ENCODE peak calls at places on chromosome 9, in nine cellular contexts. K is psoas muscle; S is T47D; V is NCI-H1417 treated with DMSO at 0.1 percent for 48 hours; E is ovary; T is stimulated activated CD4-positive, alpha-beta T cell treated with anti-CD3 and anti-CD28 coated beads, Interleukin-1b, Interleukin-23, amount 100 ng/mL, for 4 hours; P is NCI-H2081; F is CD4-positive, alpha-beta T cell; H is EL. L is an unnamed sample.

GRCh38 chr9:131416509-131416908 is 22.6 kb downstream of the PRRC2B start:
- DNase-seq in V (no peak), E (no peak), F (no peak), K (no peak), H (no peak), T (no peak), P (no peak), S (no peak), L (no peak)

GRCh38 chr9:98833090-98833956 is 25.9 kb downstream of the GALNT12 start:
- DNase-seq in V (no peak), E (no peak), H (no peak), T (no peak), K (peak; percentile 58), S (no peak), P (no peak), F (no peak), L (no peak)

GRCh38 chr9:93517331-93517730 is 59.1 kb upstream of the PHF2 start:
- DNase-seq in S (no peak), V (no peak), T (no peak), F (no peak), K (no peak), H (no peak), E (no peak), P (no peak), L (no peak)

GRCh38 chr9:1018121-1018520 is 32.0 kb upstream of the DMRT2 start:
- DNase-seq in F (no peak), E (no peak), S (peak; percentile 31), T (no peak), H (no peak), K (no peak), P (no peak), V (no peak), L (peak; percentile 18)

GRCh38 chr9:35791321-35791921 is at the start of gene NPR2:
- DNase-seq in V (no peak), H (peak; percentile 49), F (no peak), P (no peak), T (no peak), S (no peak), K (peak; percentile 77), E (peak; percentile 69), L (no peak)

GRCh38 chr9:125137200-125137599 is 6.1 kb downstream of the SCAI start:
- DNase-seq in F (no peak), H (peak; percentile 77), V (no peak), K (no peak), S (no peak), E (no peak), T (no peak), P (no peak), L (no peak)

GRCh38 chr9:2299156-2299842 is 284.2 kb downstream of the SMARCA2 start:
- DNase-seq in H (no peak), F (no peak), T (no peak), S (peak; percentile 78), P (peak; percentile 98), V (peak; percentile 92), K (no peak), E (no peak), L (no peak)

GRCh38 chr9:93667627-93668026 is 91.2 kb downstream of the PHF2 start:
- DNase-seq in T (no peak), V (no peak), E (peak; percentile 5), F (no peak), K (peak; percentile 6), S (no peak), H (no peak), P (no peak), L (no peak)

GRCh38 chr9:97710356-97711222 is 13.4 kb upstream of the XPA start:
- DNase-seq in P (peak; percentile 70), V (peak; percentile 55), T (peak; percentile 15), E (peak; percentile 30), K (no peak), S (peak; percentile 67), H (peak; percentile 76), F (no peak), L (peak; percentile 68)

GRCh38 chr9:126705767-126706697 is 92.3 kb downstream of the LMX1B start:
- DNase-seq in V (no peak), E (no peak), P (no peak), H (peak; percentile 53), T (peak; percentile 76), K (peak; percentile 84), F (peak; percentile 67), S (peak; percentile 81), L (peak; percentile 41)

GRCh38 chr9:5873439-5873838 is 17.2 kb upstream of the MLANA start:
- DNase-seq in E (no peak), S (no peak), K (no peak), P (no peak), T (no peak), H (no peak), V (no peak), F (no peak), L (no peak)

GRCh38 chr9:123816817-123817472 is 113.0 kb downstream of the DENND1A start:
- DNase-seq in P (no peak), H (no peak), E (no peak), T (no peak), K (no peak), S (no peak), V (no peak), F (no peak), L (no peak)

GRCh38 chr9:104339692-104340091 is 164.4 kb upstream of the OR13F1 start:
- DNase-seq in T (no peak), F (no peak), V (no peak), E (no peak), S (no peak), K (no peak), H (no peak), P (no peak), L (no peak)

GRCh38 chr9:38278457-38278856 is 114.0 kb upstream of the ALDH1B1 start:
- DNase-seq in V (no peak), P (no peak), H (no peak), T (no peak), F (no peak), S (no peak), E (no peak), K (no peak), L (no peak)

GRCh38 chr9:109035684-109036423 is 22.6 kb upstream of the CTNNAL1 start:
- DNase-seq in P (no peak), T (no peak), E (peak; percentile 85), V (no peak), F (no peak), H (peak; percentile 90), S (no peak), K (no peak), L (peak; percentile 73)

GRCh38 chr9:83013261-83013610 is 49.7 kb downstream of the RASEF start:
- DNase-seq in V (no peak), S (no peak), E (no peak), K (no peak), H (peak; percentile 26), F (no peak), P (no peak), T (no peak), L (no peak)

GRCh38 chr9:129665008-129665771 is at the start of gene PRRX2:
- DNase-seq in K (no peak), T (peak; percentile 32), F (peak; percentile 15), H (peak; percentile 69), E (no peak), P (no peak), S (peak; percentile 43), V (no peak), L (peak; percentile 88)

GRCh38 chr9:93450817-93451761 is at the start of gene FAM120A:
- DNase-seq in T (peak; percentile 68), V (no peak), E (peak; percentile 77), K (peak; percentile 88), S (peak; percentile 83), P (peak; percentile 76), H (peak; percentile 82), F (peak; percentile 81), L (peak; percentile 90)

GRCh38 chr9:68951879-68952659 is 61.8 kb downstream of the PRKACG start:
- DNase-seq in E (no peak), K (no peak), H (no peak), S (no peak), P (no peak), T (no peak), F (no peak), V (no peak), L (no peak)

GRCh38 chr9:8514760-8515159 is 715.2 kb upstream of the DMAC1 start:
- DNase-seq in H (no peak), P (no peak), S (no peak), V (no peak), E (no peak), T (no peak), F (no peak), K (no peak), L (no peak)

GRCh38 chr9:87152206-87152605 is 204.9 kb upstream of the GAS1 start:
- DNase-seq in F (no peak), K (no peak), S (no peak), P (no peak), V (no peak), E (no peak), H (no peak), T (no peak), L (no peak)

GRCh38 chr9:132896264-132896663 is 17.6 kb downstream of the SPACA9 start:
- DNase-seq in V (no peak), T (no peak), H (no peak), P (no peak), E (no peak), S (no peak), F (no peak), K (no peak), L (no peak)

GRCh38 chr9:127283917-127284316 is 19.3 kb downstream of the GARNL3 start:
- DNase-seq in E (no peak), S (peak; percentile 68), P (no peak), V (no peak), H (peak; percentile 8), F (peak; percentile 11), T (no peak), K (peak; percentile 59), L (peak; percentile 17)

GRCh38 chr9:120925535-120926396 is 830 bp downstream of the TRAF1 start:
- DNase-seq in S (no peak), H (peak; percentile 94), V (no peak), T (peak; percentile 70), F (peak; percentile 68), K (no peak), P (no peak), E (no peak), L (no peak)

GRCh38 chr9:91734371-91734981 is 215.6 kb downstream of the ROR2 start:
- DNase-seq in K (peak; percentile 79), H (peak; percentile 59), F (peak; percentile 44), V (no peak), E (peak; percentile 81), S (peak; percentile 61), P (peak; percentile 30), T (peak; percentile 60), L (peak; percentile 69)

GRCh38 chr9:36276840-36277239 is 18.6 kb upstream of the GNE start:
- DNase-seq in T (no peak), E (no peak), K (no peak), V (no peak), F (no peak), S (peak; percentile 59), P (no peak), H (peak; percentile 88), L (no peak)

GRCh38 chr9:34592895-34593601 is 3.5 kb upstream of the CNTFR start:
- DNase-seq in S (peak; percentile 59), V (no peak), F (no peak), H (no peak), K (peak; percentile 96), T (no peak), P (no peak), E (peak; percentile 82), L (no peak)

GRCh38 chr9:95977366-95977765 is 101.9 kb downstream of the ERCC6L2 start:
- DNase-seq in S (no peak), H (no peak), K (no peak), P (no peak), F (no peak), V (no peak), T (no peak), E (no peak), L (no peak)

GRCh38 chr9:127763918-127764384 is 14.5 kb downstream of the SH2D3C start:
- DNase-seq in P (no peak), E (no peak), K (peak; percentile 67), S (peak; percentile 58), T (no peak), H (peak; percentile 30), F (no peak), V (no peak), L (no peak)

GRCh38 chr9:134551657-134552348 is 89.8 kb upstream of the COL5A1 start:
- DNase-seq in K (peak; percentile 60), T (no peak), E (no peak), S (no peak), F (no peak), P (no peak), V (no peak), H (peak; percentile 98), L (peak; percentile 94)

GRCh38 chr9:125428515-125429467 is 167.2 kb downstream of the GAPVD1 start:
- DNase-seq in V (no peak), K (peak; percentile 50), T (no peak), S (peak; percentile 31), P (no peak), F (no peak), H (no peak), E (peak; percentile 25), L (no peak)